ENCODE peak calls at places on chromosomes 2 and 18, in six cellular contexts. G is cerebellar cortex; C is psoas muscle; T is activated CD8-positive, alpha-beta memory T cell treated with anti-CD3 and anti-CD28 coated beads for 1 hour; R is left cardiac atrium; V is HFF-Myc. B is an unnamed sample.

GRCh38 chr2:123811846-123812245 is 213.2 kb upstream of the CNTNAP5 start:
- DNase-seq in C (no peak), T (no peak), R (no peak), G (no peak), V (no peak), B (no peak)

GRCh38 chr2:113240915-113241911 is 37.5 kb downstream of the PAX8 start:
- DNase-seq in T (no peak), G (peak; percentile 3), V (peak; percentile 94), R (peak; percentile 86), C (peak; percentile 77), B (no peak)

GRCh38 chr2:17518212-17519154 is at the start of gene RAD51AP2:
- DNase-seq in T (no peak), C (peak; percentile 87), G (peak; percentile 97), R (peak; percentile 87), V (no peak), B (peak; percentile 32)

GRCh38 chr2:28610583-28611201 is 114.8 kb downstream of the PLB1 start:
- DNase-seq in C (peak; percentile 64), R (peak; percentile 22), T (no peak), V (peak; percentile 90), G (no peak), B (no peak)

GRCh38 chr2:121253674-121254240 is 31.2 kb downstream of the TFCP2L1 start:
- DNase-seq in C (no peak), T (no peak), R (no peak), G (no peak), V (no peak), B (no peak)

GRCh38 chr18:37582306-37582705 is 16.7 kb upstream of the CELF4 start:
- DNase-seq in G (peak; percentile 20), V (no peak), T (no peak), R (no peak), C (no peak), B (no peak)

GRCh38 chr18:28960146-28960545 is 783.2 kb upstream of the CDH2 start:
- DNase-seq in T (no peak), C (no peak), R (no peak), V (no peak), G (no peak), B (no peak)

GRCh38 chr2:46871976-46872381 is 43.6 kb downstream of the MCFD2 start:
- DNase-seq in C (no peak), G (no peak), R (no peak), T (no peak), V (no peak), B (no peak)

GRCh38 chr2:217924346-217924901 is 78.4 kb downstream of the TNS1 start:
- DNase-seq in G (no peak), R (no peak), T (no peak), C (no peak), V (no peak), B (no peak)

GRCh38 chr2:188701836-188702235 is 272.3 kb upstream of the COL3A1 start:
- DNase-seq in V (no peak), T (no peak), G (no peak), R (no peak), C (no peak), B (no peak)

GRCh38 chr18:49656098-49656591 is 94.3 kb downstream of the LIPG start:
- DNase-seq in G (no peak), T (no peak), V (peak; percentile 44), R (no peak), C (no peak), B (no peak)

GRCh38 chr2:24894750-24895149 is 25.3 kb downstream of the ADCY3 start:
- DNase-seq in G (no peak), T (no peak), C (no peak), R (no peak), V (no peak), B (no peak)

GRCh38 chr2:241851325-241852115 is 7.2 kb downstream of the PDCD1 start:
- DNase-seq in C (no peak), G (no peak), R (no peak), T (no peak), V (no peak), B (no peak)

GRCh38 chr18:58362027-58362575 is 266.8 kb downstream of the ALPK2 start:
- DNase-seq in V (peak; percentile 62), R (peak; percentile 72), G (no peak), C (peak; percentile 48), T (no peak), B (no peak)

GRCh38 chr2:47808614-47809013 is 25.7 kb downstream of the MSH6 start:
- DNase-seq in V (no peak), C (no peak), R (no peak), T (no peak), G (no peak), B (no peak)

GRCh38 chr2:216989335-216990129 is 129.7 kb upstream of the TNP1 start:
- DNase-seq in C (no peak), V (no peak), T (no peak), G (no peak), R (no peak), B (no peak)

GRCh38 chr2:84055816-84056215 is 403.3 kb downstream of the SUCLG1 start:
- DNase-seq in T (no peak), V (no peak), R (no peak), C (no peak), G (no peak), B (no peak)

GRCh38 chr2:169141713-169142352 is 72.5 kb downstream of the DHRS9 start:
- DNase-seq in V (peak; percentile 40), G (peak; percentile 26), C (no peak), R (peak; percentile 47), T (peak; percentile 38), B (peak; percentile 30)

GRCh38 chr18:76402026-76402990 is 92.7 kb downstream of the ZNF516 start:
- DNase-seq in R (no peak), T (no peak), C (no peak), V (no peak), G (no peak), B (no peak)

GRCh38 chr2:42844901-42845685 is 52.7 kb upstream of the HAAO start:
- DNase-seq in C (no peak), G (no peak), V (peak; percentile 98), R (no peak), T (no peak), B (no peak)

GRCh38 chr18:48098007-48098406 is 167.5 kb upstream of the SMAD2 start:
- DNase-seq in G (no peak), C (no peak), R (no peak), V (no peak), T (no peak), B (no peak)

GRCh38 chr2:137715731-137716191 is 248.5 kb upstream of the HNMT start:
- DNase-seq in G (no peak), V (no peak), R (no peak), C (no peak), T (no peak), B (no peak)

GRCh38 chr2:234344041-234344440 is 152.8 kb downstream of the ARL4C start:
- DNase-seq in R (no peak), G (no peak), V (no peak), C (no peak), T (no peak), B (no peak)

B was measured in memory B cell.